ENCODE peak calls at places on chromosomes 1 and 21, in eight cellular contexts. T is CD8-positive, alpha-beta T cell; C is ascending aorta; U is heart left ventricle; D is prostate gland; Y is body of pancreas; R is brain microvascular endothelial cell; E is IMR-90. B is an unnamed sample.
A peak's percentile ranks its signal among the peaks of the same experiment; 100 is the strongest.

GRCh38 chr1:118154220-118154619 is 30.8 kb downstream of the SPAG17 start:
- DNase-seq in T (no peak), C (no peak), U (no peak), D (no peak), Y (no peak), R (no peak), E (peak; percentile 1), B (no peak)

GRCh38 chr1:7578206-7578605 is 192.9 kb upstream of the VAMP3 start:
- DNase-seq in T (no peak), C (peak; percentile 2), U (no peak), D (no peak), Y (no peak), R (no peak), E (no peak), B (no peak)

GRCh38 chr1:83692524-83693336 is 306.2 kb downstream of the TTLL7 start:
- DNase-seq in T (no peak), C (no peak), U (no peak), D (no peak), Y (peak; percentile 53), R (peak; percentile 37), E (peak; percentile 0), B (peak; percentile 15)

GRCh38 chr1:55143686-55144085 is 71.5 kb downstream of the USP24 start:
- DNase-seq in T (peak; percentile 30), C (no peak), U (no peak), D (no peak), Y (peak; percentile 11), R (no peak), E (no peak), B (no peak)

GRCh38 chr1:203555484-203556046 is 61.6 kb downstream of the OPTC start:
- DNase-seq in T (no peak), C (no peak), U (no peak), D (no peak), Y (no peak), R (no peak), E (no peak), B (no peak)

GRCh38 chr1:173212952-173213491 is 5.9 kb upstream of the TNFSF4 start:
- DNase-seq in T (no peak), C (no peak), U (no peak), D (no peak), Y (no peak), R (no peak), E (no peak), B (no peak)

GRCh38 chr1:86782482-86782881 is 78.1 kb downstream of the SH3GLB1 start:
- DNase-seq in T (no peak), C (no peak), U (no peak), D (no peak), Y (no peak), R (no peak), E (no peak), B (no peak)

GRCh38 chr1:5659606-5660005 is 332.6 kb downstream of the NPHP4 start:
- DNase-seq in T (no peak), C (no peak), U (no peak), D (no peak), Y (no peak), R (no peak), E (no peak), B (no peak)

GRCh38 chr21:42039911-42040351 is 29.8 kb upstream of the ZBTB21 start:
- DNase-seq in T (no peak), C (no peak), U (no peak), D (no peak), Y (no peak), R (peak; percentile 78), E (peak; percentile 96), B (peak; percentile 31)

GRCh38 chr1:2238361-2239055 is 10.4 kb downstream of the SKI start:
- DNase-seq in T (peak; percentile 19), C (no peak), U (no peak), D (no peak), Y (peak; percentile 86), R (no peak), E (no peak), B (no peak)

GRCh38 chr1:81305997-81306452 is 494.7 kb upstream of the ADGRL2 start:
- DNase-seq in T (no peak), C (no peak), U (no peak), D (peak; percentile 25), Y (peak; percentile 7), R (peak; percentile 17), E (peak; percentile 54), B (no peak)

GRCh38 chr1:111334169-111334568 is 43.5 kb downstream of the CHIA start:
- DNase-seq in T (peak; percentile 69), C (no peak), U (no peak), D (no peak), Y (peak; percentile 32), R (peak; percentile 34), E (peak; percentile 49), B (no peak)

GRCh38 chr1:76254165-76255043 is 179.9 kb downstream of the ST6GALNAC3 start:
- DNase-seq in T (no peak), C (no peak), U (no peak), D (no peak), Y (no peak), R (no peak), E (no peak), B (no peak)

GRCh38 chr1:182046763-182047162 is 14.7 kb downstream of the ZNF648 start:
- DNase-seq in T (no peak), C (no peak), U (no peak), D (no peak), Y (no peak), R (no peak), E (no peak), B (no peak)

GRCh38 chr1:52423771-52424170 is 19.4 kb downstream of the PRPF38A start:
- DNase-seq in T (peak; percentile 86), C (no peak), U (no peak), D (no peak), Y (no peak), R (no peak), E (no peak), B (no peak)

GRCh38 chr1:76901158-76901767 is 34.0 kb downstream of the ST6GALNAC5 start:
- DNase-seq in T (no peak), C (no peak), U (no peak), D (peak; percentile 5), Y (peak; percentile 16), R (peak; percentile 56), E (peak; percentile 58), B (no peak)

GRCh38 chr1:5944848-5945167 is 47.4 kb downstream of the NPHP4 start:
- DNase-seq in T (no peak), C (no peak), U (no peak), D (no peak), Y (no peak), R (no peak), E (no peak), B (no peak)

GRCh38 chr1:234533975-234534876 is 55.2 kb upstream of the TARBP1 start:
- DNase-seq in T (no peak), C (peak; percentile 62), U (peak; percentile 93), D (peak; percentile 94), Y (peak; percentile 92), R (peak; percentile 96), E (peak; percentile 98), B (peak; percentile 96)

GRCh38 chr1:234531181-234532132 is 52.5 kb upstream of the TARBP1 start:
- DNase-seq in T (no peak), C (no peak), U (peak; percentile 77), D (peak; percentile 69), Y (peak; percentile 86), R (peak; percentile 65), E (peak; percentile 87), B (peak; percentile 63)

GRCh38 chr1:234535208-234535607 is 56.2 kb upstream of the TARBP1 start:
- DNase-seq in T (no peak), C (no peak), U (no peak), D (no peak), Y (no peak), R (no peak), E (no peak), B (no peak)

GRCh38 chr1:234532511-234532922 is 53.5 kb upstream of the TARBP1 start:
- DNase-seq in T (no peak), C (no peak), U (no peak), D (peak; percentile 85), Y (peak; percentile 90), R (no peak), E (no peak), B (no peak)

DNA sequence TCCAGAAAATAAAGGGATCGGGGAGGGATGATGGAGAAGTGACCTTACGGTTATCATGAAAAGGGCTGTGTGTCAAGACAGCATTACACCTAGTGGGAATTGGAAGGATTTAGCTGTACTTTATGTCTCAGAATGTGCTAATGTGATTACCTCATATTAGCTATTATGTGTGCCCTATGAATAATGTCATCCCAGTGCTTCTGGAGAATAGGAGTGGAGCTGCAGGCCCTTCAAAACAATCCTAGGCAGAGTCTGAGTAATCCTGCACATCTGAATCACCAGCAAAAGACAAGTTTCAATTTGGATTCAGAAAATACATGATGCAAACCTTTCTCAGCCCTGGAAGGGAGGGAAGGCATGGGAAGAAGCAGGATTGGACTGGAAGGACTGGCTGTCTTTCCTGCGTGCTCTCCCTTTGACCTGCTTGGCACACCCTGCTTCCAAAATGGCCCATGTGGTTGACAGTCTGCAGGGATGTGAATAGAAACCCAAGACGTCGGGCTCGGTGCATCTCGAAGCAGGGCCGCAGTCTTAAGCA is 54.1 kb upstream of the TARBP1 start:
- DNase-seq in T (no peak), C (no peak), U (no peak), D (no peak), Y (peak; percentile 37), R (peak; percentile 87), E (peak; percentile 97), B (peak; percentile 93)
- H3K4me3 ChIP-seq in T (no peak overlapping the region), C (no peak overlapping the region), U (no peak overlapping the region), D (no peak overlapping the region), Y (no peak overlapping the region), R (no peak overlapping the region), E (no peak overlapping the region), B (no peak overlapping the region)

GRCh38 chr1:46248122-46248920 is 758 bp downstream of the RAD54L start:
- DNase-seq in T (peak; percentile 30), C (no peak), U (no peak), D (no peak), Y (peak; percentile 34), R (no peak), E (no peak), B (no peak)
- TF ChIP-seq CTCF in T (no peak), C (no peak), U (no peak), D (no peak), Y (no peak), R (peak; percentile 17), E (no peak), B (no peak)

GRCh38 chr1:58786184-58786926 is 2.5 kb upstream of the JUN start:
- DNase-seq in T (no peak), C (no peak), U (no peak), D (no peak), Y (no peak), R (no peak), E (peak; percentile 54), B (no peak)
- H3K27me3 ChIP-seq in T (no peaks in the 10 kb centered on the region), C (no peaks in the 10 kb centered on the region), U (no peaks in the 10 kb centered on the region), D (no peaks in the 10 kb centered on the region), Y (no peaks in the 10 kb centered on the region), R (no peaks in the 10 kb centered on the region), E (no peaks in the 10 kb centered on the region), B (no peaks in the 10 kb centered on the region)

DNA sequence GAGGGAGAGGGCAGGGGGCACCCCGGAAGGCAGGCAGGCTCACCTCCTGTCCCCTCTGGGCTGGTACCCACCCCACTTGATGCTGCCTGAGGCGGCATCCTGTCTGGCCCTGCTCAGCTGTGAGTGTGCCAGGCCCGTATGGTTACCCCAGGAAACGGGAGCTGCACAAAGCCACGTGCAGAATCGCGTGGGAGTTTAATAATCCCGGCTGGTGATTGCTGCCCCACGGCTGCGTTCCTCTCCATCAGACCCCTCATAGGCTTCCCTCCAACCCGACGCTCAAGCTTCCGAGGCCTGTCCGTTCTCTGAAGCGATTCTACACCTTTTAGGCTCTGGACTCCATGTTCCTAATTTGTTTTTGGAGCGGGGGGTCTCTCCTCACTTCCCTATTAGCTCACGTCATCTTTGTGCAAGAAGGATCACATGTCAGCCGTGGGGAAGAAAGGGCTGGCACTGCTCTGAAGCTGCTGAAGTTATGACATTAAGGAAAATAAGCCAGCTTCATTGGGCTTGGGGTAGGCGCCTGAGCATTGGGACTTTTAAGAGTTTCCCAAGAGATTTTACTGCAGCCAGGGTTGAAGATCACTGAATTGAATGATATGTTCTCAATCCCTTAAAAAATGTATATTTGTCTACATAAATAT is 1.1 kb upstream of the B3GALT5 start:
- DNase-seq in T (no peak), C (no peak), U (no peak), D (no peak), Y (peak; percentile 29), R (no peak), E (no peak), B (no peak)
- H3K4me3 ChIP-seq in T (no peak overlapping the region), C (no peak overlapping the region), U (no peak overlapping the region), D (no peak overlapping the region), Y (no peak overlapping the region), R (peak overlapping the region; percentile 24), E (no peak overlapping the region), B (no peak overlapping the region)

B was measured in BJ.